ENCODE peak calls at places on chromosomes 7 and 10, in seven cellular contexts. One of them, this sample, is unnamed.

GRCh38 chr7:81140206-81140605 is 221.4 kb upstream of the SEMA3C start:
- DNase-seq in HCT116: no peak
- DNase-seq in transverse colon: no peak
- DNase-seq in small intestine: no peak
- DNase-seq in cardiac muscle cell: no peak
- DNase-seq in fibroblast of lung: no peak
- DNase-seq in CD8-positive, alpha-beta memory T cell: no peak
- DNase-seq in this sample: no peak

GRCh38 chr10:127046975-127047877 is 142.0 kb downstream of the DOCK1 start:
- DNase-seq in HCT116: no peak
- DNase-seq in transverse colon: no peak
- DNase-seq in small intestine: no peak
- DNase-seq in cardiac muscle cell: no peak
- DNase-seq in fibroblast of lung: peak
- DNase-seq in CD8-positive, alpha-beta memory T cell: no peak
- DNase-seq in this sample: no peak

GRCh38 chr10:4848341-4849041 is 22.5 kb downstream of the AKR1E2 start:
- DNase-seq in HCT116: no peak
- DNase-seq in transverse colon: no peak
- DNase-seq in small intestine: no peak
- DNase-seq in cardiac muscle cell: no peak
- DNase-seq in fibroblast of lung: no peak
- DNase-seq in CD8-positive, alpha-beta memory T cell: no peak
- DNase-seq in this sample: no peak

GRCh38 chr7:24907311-24907886 is 72.6 kb downstream of the OSBPL3 start:
- DNase-seq in HCT116: peak
- DNase-seq in transverse colon: no peak
- DNase-seq in small intestine: peak
- DNase-seq in cardiac muscle cell: no peak
- DNase-seq in fibroblast of lung: peak
- DNase-seq in CD8-positive, alpha-beta memory T cell: no peak
- DNase-seq in this sample: no peak

GRCh38 chr7:44408596-44408995 is 81.9 kb downstream of the NUDCD3 start:
- DNase-seq in HCT116: no peak
- DNase-seq in transverse colon: no peak
- DNase-seq in small intestine: no peak
- DNase-seq in cardiac muscle cell: peak
- DNase-seq in fibroblast of lung: no peak
- DNase-seq in CD8-positive, alpha-beta memory T cell: no peak
- DNase-seq in this sample: peak

GRCh38 chr7:101678713-101679112 is 49.6 kb upstream of the MYL10 start:
- DNase-seq in HCT116: no peak
- DNase-seq in transverse colon: no peak
- DNase-seq in small intestine: no peak
- DNase-seq in cardiac muscle cell: no peak
- DNase-seq in fibroblast of lung: peak
- DNase-seq in CD8-positive, alpha-beta memory T cell: no peak
- DNase-seq in this sample: no peak

GRCh38 chr10:3622427-3622826 is 162.6 kb downstream of the KLF6 start:
- DNase-seq in HCT116: no peak
- DNase-seq in transverse colon: no peak
- DNase-seq in small intestine: peak
- DNase-seq in cardiac muscle cell: no peak
- DNase-seq in fibroblast of lung: no peak
- DNase-seq in CD8-positive, alpha-beta memory T cell: no peak
- DNase-seq in this sample: no peak

GRCh38 chr10:1567152-1567551 is 170.2 kb downstream of the ADARB2 start:
- DNase-seq in HCT116: no peak
- DNase-seq in transverse colon: no peak
- DNase-seq in small intestine: no peak
- DNase-seq in cardiac muscle cell: no peak
- DNase-seq in fibroblast of lung: no peak
- DNase-seq in CD8-positive, alpha-beta memory T cell: no peak
- DNase-seq in this sample: no peak

GRCh38 chr7:157502701-157503111 is 165.9 kb downstream of the DNAJB6 start:
- DNase-seq in HCT116: no peak
- DNase-seq in transverse colon: peak
- DNase-seq in small intestine: peak
- DNase-seq in cardiac muscle cell: no peak
- DNase-seq in fibroblast of lung: no peak
- DNase-seq in CD8-positive, alpha-beta memory T cell: peak
- DNase-seq in this sample: no peak

GRCh38 chr7:44277851-44278250 is 47.5 kb downstream of the CAMK2B start:
- DNase-seq in HCT116: no peak
- DNase-seq in transverse colon: peak
- DNase-seq in small intestine: no peak
- DNase-seq in cardiac muscle cell: no peak
- DNase-seq in fibroblast of lung: peak
- DNase-seq in CD8-positive, alpha-beta memory T cell: no peak
- DNase-seq in this sample: no peak

GRCh38 chr7:66326501-66327180 is 121.5 kb downstream of the TPST1 start:
- DNase-seq in HCT116: no peak
- DNase-seq in transverse colon: no peak
- DNase-seq in small intestine: no peak
- DNase-seq in cardiac muscle cell: no peak
- DNase-seq in fibroblast of lung: peak
- DNase-seq in CD8-positive, alpha-beta memory T cell: no peak
- DNase-seq in this sample: no peak

GRCh38 chr7:6536899-6537298 is 14.4 kb downstream of the GRID2IP start:
- DNase-seq in HCT116: no peak
- DNase-seq in transverse colon: no peak
- DNase-seq in small intestine: no peak
- DNase-seq in cardiac muscle cell: peak
- DNase-seq in fibroblast of lung: no peak
- DNase-seq in CD8-positive, alpha-beta memory T cell: no peak
- DNase-seq in this sample: no peak

GRCh38 chr10:43695321-43695720 is 46.6 kb upstream of the ZNF32 start:
- DNase-seq in HCT116: no peak
- DNase-seq in transverse colon: no peak
- DNase-seq in small intestine: no peak
- DNase-seq in cardiac muscle cell: no peak
- DNase-seq in fibroblast of lung: no peak
- DNase-seq in CD8-positive, alpha-beta memory T cell: no peak
- DNase-seq in this sample: no peak

GRCh38 chr10:75294031-75294437 is 58.3 kb upstream of the COMTD1 start:
- DNase-seq in HCT116: no peak
- DNase-seq in transverse colon: no peak
- DNase-seq in small intestine: no peak
- DNase-seq in cardiac muscle cell: no peak
- DNase-seq in fibroblast of lung: peak
- DNase-seq in CD8-positive, alpha-beta memory T cell: no peak
- DNase-seq in this sample: no peak
- H3K27ac ChIP-seq in HCT116: no peak
- H3K27ac ChIP-seq in transverse colon: peak
- H3K27ac ChIP-seq in small intestine: peak
- H3K27ac ChIP-seq in cardiac muscle cell: peak
- H3K27ac ChIP-seq in fibroblast of lung: no peak
- H3K27ac ChIP-seq in CD8-positive, alpha-beta memory T cell: no peak
- H3K27ac ChIP-seq in this sample: no peak

DNA sequence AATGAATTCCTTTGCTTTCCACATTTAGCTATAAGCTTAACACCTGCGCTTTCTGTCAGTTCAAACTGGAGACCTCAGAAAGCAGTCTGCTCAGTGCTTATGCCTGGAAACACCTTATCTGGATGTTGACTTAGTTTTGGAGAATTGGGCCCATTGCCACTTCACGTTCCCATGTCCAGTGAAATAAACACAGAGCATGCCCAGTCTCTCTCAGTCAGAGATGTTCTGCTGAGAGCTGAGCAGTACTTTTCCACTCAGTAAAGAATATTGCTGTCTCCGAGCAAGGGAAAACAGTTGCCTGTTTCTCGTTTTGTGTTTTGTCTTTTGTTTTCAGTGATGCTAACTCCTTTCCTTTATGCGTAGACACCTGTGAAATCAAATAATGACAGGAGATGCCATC is 83.2 kb upstream of the PRR15 start:
- DNase-seq in HCT116: no peak
- DNase-seq in transverse colon: no peak
- DNase-seq in small intestine: peak
- DNase-seq in cardiac muscle cell: no peak
- DNase-seq in fibroblast of lung: no peak
- DNase-seq in CD8-positive, alpha-beta memory T cell: no peak
- DNase-seq in this sample: no peak
- H3K27ac ChIP-seq in HCT116: no peak
- H3K27ac ChIP-seq in transverse colon: peak
- H3K27ac ChIP-seq in small intestine: peak
- H3K27ac ChIP-seq in cardiac muscle cell: peak
- H3K27ac ChIP-seq in fibroblast of lung: no peak
- H3K27ac ChIP-seq in CD8-positive, alpha-beta memory T cell: no peak
- H3K27ac ChIP-seq in this sample: no peak

DNA sequence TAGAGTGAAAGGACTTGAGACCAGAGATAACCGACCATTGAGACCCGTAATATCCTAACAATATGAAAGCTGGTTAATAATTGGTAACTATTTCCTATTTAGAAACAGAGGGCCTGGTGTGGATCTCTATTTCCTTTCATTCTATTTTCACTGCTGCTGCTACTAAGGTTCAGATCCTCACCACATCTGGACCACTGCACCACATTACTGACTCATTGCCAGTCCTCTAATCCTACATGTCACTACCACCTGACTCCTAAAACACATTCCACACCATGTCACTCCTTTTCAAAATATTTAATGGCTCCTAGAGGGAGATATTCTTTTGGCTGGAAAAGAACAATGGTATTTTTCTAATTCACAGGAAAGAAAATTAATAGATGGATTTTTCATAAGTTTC is 6.4 kb downstream of the USP54 start:
- DNase-seq in HCT116: no peak
- DNase-seq in transverse colon: no peak
- DNase-seq in small intestine: no peak
- DNase-seq in cardiac muscle cell: no peak
- DNase-seq in fibroblast of lung: no peak
- DNase-seq in CD8-positive, alpha-beta memory T cell: no peak
- DNase-seq in this sample: no peak
- H3K27ac ChIP-seq in HCT116: no peak
- H3K27ac ChIP-seq in transverse colon: peak
- H3K27ac ChIP-seq in small intestine: no peak
- H3K27ac ChIP-seq in cardiac muscle cell: no peak
- H3K27ac ChIP-seq in fibroblast of lung: no peak
- H3K27ac ChIP-seq in CD8-positive, alpha-beta memory T cell: no peak
- H3K27ac ChIP-seq in this sample: no peak

DNA sequence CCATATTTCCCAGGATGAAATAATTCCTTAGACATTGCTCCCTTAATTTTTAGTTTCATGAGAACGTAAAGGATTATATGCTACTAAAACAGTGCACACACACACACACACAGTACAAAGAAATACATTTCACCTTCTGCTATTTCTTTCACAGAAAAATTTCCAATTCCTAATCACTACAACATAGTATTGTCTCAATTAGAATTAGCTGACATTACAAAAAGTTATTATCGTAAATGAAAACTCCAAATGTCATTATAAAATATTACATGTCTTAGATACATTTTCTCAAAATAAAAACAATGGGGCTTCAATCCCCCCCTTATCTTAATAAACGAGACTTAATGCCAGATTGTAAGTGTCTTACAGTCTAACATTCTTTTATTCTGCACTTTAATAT is 12.3 kb upstream of the RUFY2 start:
- DNase-seq in HCT116: no peak
- DNase-seq in transverse colon: no peak
- DNase-seq in small intestine: no peak
- DNase-seq in cardiac muscle cell: no peak
- DNase-seq in fibroblast of lung: no peak
- DNase-seq in CD8-positive, alpha-beta memory T cell: no peak
- DNase-seq in this sample: no peak
- H3K27ac ChIP-seq in HCT116: no peak
- H3K27ac ChIP-seq in transverse colon: no peak
- H3K27ac ChIP-seq in small intestine: no peak
- H3K27ac ChIP-seq in cardiac muscle cell: no peak
- H3K27ac ChIP-seq in fibroblast of lung: no peak
- H3K27ac ChIP-seq in CD8-positive, alpha-beta memory T cell: no peak
- H3K27ac ChIP-seq in this sample: no peak

GRCh38 chr10:114771749-114772148 is 49.8 kb upstream of the FHIP2A start:
- DNase-seq in HCT116: no peak
- DNase-seq in transverse colon: no peak
- DNase-seq in small intestine: no peak
- DNase-seq in cardiac muscle cell: no peak
- DNase-seq in fibroblast of lung: no peak
- DNase-seq in CD8-positive, alpha-beta memory T cell: no peak
- DNase-seq in this sample: no peak

GRCh38 chr10:114772496-114773196 is 48.9 kb upstream of the FHIP2A start:
- DNase-seq in HCT116: no peak
- DNase-seq in transverse colon: no peak
- DNase-seq in small intestine: no peak
- DNase-seq in cardiac muscle cell: no peak
- DNase-seq in fibroblast of lung: no peak
- DNase-seq in CD8-positive, alpha-beta memory T cell: no peak
- DNase-seq in this sample: no peak

GRCh38 chr10:114770009-114770408 is 51.6 kb upstream of the FHIP2A start:
- DNase-seq in HCT116: no peak
- DNase-seq in transverse colon: no peak
- DNase-seq in small intestine: no peak
- DNase-seq in cardiac muscle cell: no peak
- DNase-seq in fibroblast of lung: no peak
- DNase-seq in CD8-positive, alpha-beta memory T cell: no peak
- DNase-seq in this sample: no peak

GRCh38 chr10:114773197-114773532 is 48.4 kb upstream of the FHIP2A start:
- DNase-seq in HCT116: no peak
- DNase-seq in transverse colon: no peak
- DNase-seq in small intestine: no peak
- DNase-seq in cardiac muscle cell: no peak
- DNase-seq in fibroblast of lung: no peak
- DNase-seq in CD8-positive, alpha-beta memory T cell: no peak
- DNase-seq in this sample: no peak

DNA sequence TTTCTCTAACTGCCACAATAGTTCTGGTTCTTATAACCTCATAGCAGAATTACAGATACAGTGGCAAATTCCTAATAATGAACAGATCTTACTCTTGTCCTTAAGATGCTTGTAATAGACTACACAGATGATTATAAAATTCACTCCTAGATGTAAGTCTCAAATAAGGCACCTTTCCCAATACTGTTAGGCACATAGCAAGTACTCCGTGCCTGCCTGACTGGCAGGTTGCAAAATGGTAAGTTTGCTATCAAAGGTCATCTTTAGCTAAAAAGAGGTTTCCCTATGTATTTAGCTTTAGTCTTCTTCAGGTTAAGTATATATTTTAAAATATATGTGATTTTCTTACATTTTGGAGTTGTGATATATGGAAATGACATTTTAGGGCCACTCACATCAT is 50.4 kb upstream of the FHIP2A start:
- DNase-seq in HCT116: no peak
- DNase-seq in transverse colon: no peak
- DNase-seq in small intestine: no peak
- DNase-seq in cardiac muscle cell: no peak
- DNase-seq in fibroblast of lung: no peak
- DNase-seq in CD8-positive, alpha-beta memory T cell: no peak
- DNase-seq in this sample: no peak
- H3K27ac ChIP-seq in HCT116: no peak
- H3K27ac ChIP-seq in transverse colon: no peak
- H3K27ac ChIP-seq in small intestine: no peak
- H3K27ac ChIP-seq in cardiac muscle cell: no peak
- H3K27ac ChIP-seq in fibroblast of lung: no peak
- H3K27ac ChIP-seq in CD8-positive, alpha-beta memory T cell: no peak
- H3K27ac ChIP-seq in this sample: no peak